ENCODE peak calls at places on chromosomes 7 and 10, in seven cellular contexts. One of them, this sample, is unnamed.

GRCh38 chr7:44664756-44665461 is 58.5 kb downstream of the OGDH start:
- DNase-seq in pancreas: no peak
- DNase-seq in left ventricle myocardium inferior: no peak
- DNase-seq in fibroblast of lung: no peak
- DNase-seq in HCT116: no peak
- DNase-seq in CD8-positive, alpha-beta memory T cell: no peak
- DNase-seq in esophagus muscularis mucosa: no peak
- DNase-seq in this sample: no peak

GRCh38 chr7:129612112-129613015 is 844 bp downstream of the NRF1 start:
- DNase-seq in fibroblast of lung: peak; percentile 43
- DNase-seq in left ventricle myocardium inferior: peak; percentile 44
- DNase-seq in CD8-positive, alpha-beta memory T cell: peak; percentile 28
- DNase-seq in HCT116: no peak
- DNase-seq in esophagus muscularis mucosa: no peak
- DNase-seq in pancreas: peak; percentile 90
- DNase-seq in this sample: peak; percentile 54

GRCh38 chr7:19116121-19117080 is 1.0 kb downstream of the TWIST1 start:
- DNase-seq in esophagus muscularis mucosa: no peak
- DNase-seq in pancreas: peak; percentile 77
- DNase-seq in HCT116: no peak
- DNase-seq in fibroblast of lung: peak; percentile 58
- DNase-seq in left ventricle myocardium inferior: no peak
- DNase-seq in CD8-positive, alpha-beta memory T cell: no peak
- DNase-seq in this sample: no peak

GRCh38 chr10:126133906-126134703 is 237.7 kb downstream of the FANK1 start:
- DNase-seq in CD8-positive, alpha-beta memory T cell: no peak
- DNase-seq in fibroblast of lung: peak; percentile 80
- DNase-seq in esophagus muscularis mucosa: no peak
- DNase-seq in left ventricle myocardium inferior: no peak
- DNase-seq in pancreas: no peak
- DNase-seq in HCT116: no peak
- DNase-seq in this sample: no peak

GRCh38 chr7:1534330-1535099 is 4.0 kb downstream of the MAFK start:
- DNase-seq in left ventricle myocardium inferior: no peak
- DNase-seq in pancreas: peak; percentile 82
- DNase-seq in CD8-positive, alpha-beta memory T cell: no peak
- DNase-seq in fibroblast of lung: no peak
- DNase-seq in esophagus muscularis mucosa: no peak
- DNase-seq in HCT116: no peak
- DNase-seq in this sample: peak; percentile 21

GRCh38 chr7:130441408-130441854 is 615 bp upstream of the CEP41 start:
- DNase-seq in HCT116: no peak
- DNase-seq in CD8-positive, alpha-beta memory T cell: no peak
- DNase-seq in esophagus muscularis mucosa: no peak
- DNase-seq in fibroblast of lung: peak; percentile 39
- DNase-seq in pancreas: no peak
- DNase-seq in left ventricle myocardium inferior: no peak
- DNase-seq in this sample: no peak

GRCh38 chr7:44172803-44173424 is 16.3 kb downstream of the GCK start:
- DNase-seq in esophagus muscularis mucosa: no peak
- DNase-seq in pancreas: no peak
- DNase-seq in CD8-positive, alpha-beta memory T cell: no peak
- DNase-seq in HCT116: no peak
- DNase-seq in fibroblast of lung: peak; percentile 18
- DNase-seq in left ventricle myocardium inferior: no peak
- DNase-seq in this sample: no peak

GRCh38 chr10:103184615-103185014 is 8.5 kb downstream of the NT5C2 start:
- DNase-seq in esophagus muscularis mucosa: no peak
- DNase-seq in pancreas: no peak
- DNase-seq in left ventricle myocardium inferior: no peak
- DNase-seq in fibroblast of lung: peak; percentile 42
- DNase-seq in HCT116: no peak
- DNase-seq in CD8-positive, alpha-beta memory T cell: no peak
- DNase-seq in this sample: no peak

GRCh38 chr10:54496852-54497251 is 304.2 kb downstream of the PCDH15 start:
- DNase-seq in CD8-positive, alpha-beta memory T cell: no peak
- DNase-seq in HCT116: no peak
- DNase-seq in fibroblast of lung: no peak
- DNase-seq in pancreas: no peak
- DNase-seq in left ventricle myocardium inferior: no peak
- DNase-seq in esophagus muscularis mucosa: no peak
- DNase-seq in this sample: no peak

GRCh38 chr7:26664735-26665420 is 199.5 kb downstream of the SKAP2 start:
- DNase-seq in pancreas: no peak
- DNase-seq in CD8-positive, alpha-beta memory T cell: no peak
- DNase-seq in fibroblast of lung: peak; percentile 6
- DNase-seq in esophagus muscularis mucosa: no peak
- DNase-seq in HCT116: no peak
- DNase-seq in left ventricle myocardium inferior: no peak
- DNase-seq in this sample: no peak

GRCh38 chr10:102118867-102119266 is 1.3 kb downstream of the LDB1 start:
- DNase-seq in pancreas: no peak
- DNase-seq in fibroblast of lung: peak; percentile 12
- DNase-seq in HCT116: no peak
- DNase-seq in esophagus muscularis mucosa: no peak
- DNase-seq in left ventricle myocardium inferior: no peak
- DNase-seq in CD8-positive, alpha-beta memory T cell: no peak
- DNase-seq in this sample: no peak

GRCh38 chr7:134712196-134712595 is 65.5 kb downstream of the BPGM start:
- DNase-seq in fibroblast of lung: peak; percentile 84
- DNase-seq in CD8-positive, alpha-beta memory T cell: no peak
- DNase-seq in left ventricle myocardium inferior: no peak
- DNase-seq in pancreas: no peak
- DNase-seq in esophagus muscularis mucosa: no peak
- DNase-seq in HCT116: no peak
- DNase-seq in this sample: no peak

GRCh38 chr10:94626476-94626875 is 57.1 kb upstream of the CYP2C18 start:
- DNase-seq in fibroblast of lung: no peak
- DNase-seq in CD8-positive, alpha-beta memory T cell: no peak
- DNase-seq in HCT116: no peak
- DNase-seq in esophagus muscularis mucosa: no peak
- DNase-seq in pancreas: no peak
- DNase-seq in left ventricle myocardium inferior: no peak
- DNase-seq in this sample: no peak

GRCh38 chr7:2016021-2016631 is 216.6 kb downstream of the MAD1L1 start:
- DNase-seq in CD8-positive, alpha-beta memory T cell: no peak
- DNase-seq in fibroblast of lung: no peak
- DNase-seq in esophagus muscularis mucosa: no peak
- DNase-seq in HCT116: no peak
- DNase-seq in left ventricle myocardium inferior: peak; percentile 7
- DNase-seq in pancreas: peak; percentile 63
- DNase-seq in this sample: peak; percentile 13

GRCh38 chr7:115217373-115217772 is 295.5 kb downstream of the MDFIC start:
- DNase-seq in fibroblast of lung: no peak
- DNase-seq in CD8-positive, alpha-beta memory T cell: no peak
- DNase-seq in HCT116: no peak
- DNase-seq in pancreas: no peak
- DNase-seq in left ventricle myocardium inferior: no peak
- DNase-seq in esophagus muscularis mucosa: no peak
- DNase-seq in this sample: no peak

GRCh38 chr10:29316308-29317026 is 27.6 kb downstream of the LYZL1 start:
- DNase-seq in HCT116: no peak
- DNase-seq in CD8-positive, alpha-beta memory T cell: no peak
- DNase-seq in pancreas: no peak
- DNase-seq in esophagus muscularis mucosa: peak; percentile 37
- DNase-seq in left ventricle myocardium inferior: no peak
- DNase-seq in fibroblast of lung: no peak
- DNase-seq in this sample: no peak

GRCh38 chr10:23432639-23433038 is 6.2 kb upstream of the OTUD1 start:
- DNase-seq in fibroblast of lung: no peak
- DNase-seq in pancreas: no peak
- DNase-seq in HCT116: no peak
- DNase-seq in left ventricle myocardium inferior: no peak
- DNase-seq in esophagus muscularis mucosa: no peak
- DNase-seq in CD8-positive, alpha-beta memory T cell: no peak
- DNase-seq in this sample: no peak

GRCh38 chr7:134546903-134547737 is 1.8 kb upstream of the AKR1B15 start:
- DNase-seq in CD8-positive, alpha-beta memory T cell: peak; percentile 44
- DNase-seq in esophagus muscularis mucosa: no peak
- DNase-seq in fibroblast of lung: no peak
- DNase-seq in HCT116: peak; percentile 56
- DNase-seq in left ventricle myocardium inferior: peak; percentile 66
- DNase-seq in pancreas: peak; percentile 74
- DNase-seq in this sample: peak; percentile 88

GRCh38 chr7:70710651-70711050 is 421.3 kb upstream of the GALNT17 start:
- DNase-seq in pancreas: no peak
- DNase-seq in left ventricle myocardium inferior: no peak
- DNase-seq in CD8-positive, alpha-beta memory T cell: no peak
- DNase-seq in esophagus muscularis mucosa: no peak
- DNase-seq in fibroblast of lung: peak; percentile 39
- DNase-seq in HCT116: no peak
- DNase-seq in this sample: no peak

GRCh38 chr10:122386514-122386913 is 12.0 kb downstream of the PLEKHA1 start:
- DNase-seq in esophagus muscularis mucosa: no peak
- DNase-seq in left ventricle myocardium inferior: no peak
- DNase-seq in pancreas: no peak
- DNase-seq in CD8-positive, alpha-beta memory T cell: no peak
- DNase-seq in HCT116: no peak
- DNase-seq in fibroblast of lung: no peak
- DNase-seq in this sample: no peak

GRCh38 chr10:4351723-4352565 is 474.1 kb upstream of the AKR1E2 start:
- DNase-seq in pancreas: no peak
- DNase-seq in fibroblast of lung: peak; percentile 73
- DNase-seq in HCT116: no peak
- DNase-seq in esophagus muscularis mucosa: no peak
- DNase-seq in CD8-positive, alpha-beta memory T cell: no peak
- DNase-seq in left ventricle myocardium inferior: no peak
- DNase-seq in this sample: no peak

GRCh38 chr7:20508109-20508508 is 107.4 kb upstream of the ABCB5 start:
- DNase-seq in pancreas: no peak
- DNase-seq in left ventricle myocardium inferior: no peak
- DNase-seq in fibroblast of lung: no peak
- DNase-seq in CD8-positive, alpha-beta memory T cell: no peak
- DNase-seq in HCT116: no peak
- DNase-seq in esophagus muscularis mucosa: no peak
- DNase-seq in this sample: no peak

GRCh38 chr10:61605221-61605620 is 57.5 kb upstream of the CABCOCO1 start:
- DNase-seq in pancreas: no peak
- DNase-seq in CD8-positive, alpha-beta memory T cell: no peak
- DNase-seq in fibroblast of lung: no peak
- DNase-seq in esophagus muscularis mucosa: no peak
- DNase-seq in left ventricle myocardium inferior: no peak
- DNase-seq in HCT116: no peak
- DNase-seq in this sample: no peak
- H3K4me3 ChIP-seq in pancreas: no peak overlapping the region
- H3K4me3 ChIP-seq in CD8-positive, alpha-beta memory T cell: no peak overlapping the region
- H3K4me3 ChIP-seq in fibroblast of lung: no peak overlapping the region
- H3K4me3 ChIP-seq in esophagus muscularis mucosa: no peak overlapping the region
- H3K4me3 ChIP-seq in left ventricle myocardium inferior: no peak overlapping the region
- H3K4me3 ChIP-seq in HCT116: no peak overlapping the region
- H3K4me3 ChIP-seq in this sample: no peak overlapping the region

GRCh38 chr7:74464931-74465906 is 11.5 kb downstream of the GTF2IRD1 start:
- DNase-seq in fibroblast of lung: no peak
- DNase-seq in esophagus muscularis mucosa: no peak
- DNase-seq in left ventricle myocardium inferior: no peak
- DNase-seq in CD8-positive, alpha-beta memory T cell: no peak
- DNase-seq in HCT116: no peak
- DNase-seq in pancreas: no peak
- DNase-seq in this sample: no peak
- H3K27ac ChIP-seq in fibroblast of lung: no peak overlapping the region
- H3K27ac ChIP-seq in esophagus muscularis mucosa: peak overlapping the region; percentile 76
- H3K27ac ChIP-seq in left ventricle myocardium inferior: peak overlapping the region; percentile 94
- H3K27ac ChIP-seq in CD8-positive, alpha-beta memory T cell: no peak overlapping the region
- H3K27ac ChIP-seq in HCT116: no peak overlapping the region
- H3K27ac ChIP-seq in pancreas: no peak overlapping the region
- H3K27ac ChIP-seq in this sample: peak overlapping the region; percentile 93

GRCh38 chr7:7216279-7216678 is 33.9 kb downstream of the C1GALT1 start:
- DNase-seq in esophagus muscularis mucosa: no peak
- DNase-seq in HCT116: no peak
- DNase-seq in fibroblast of lung: no peak
- DNase-seq in left ventricle myocardium inferior: no peak
- DNase-seq in CD8-positive, alpha-beta memory T cell: no peak
- DNase-seq in pancreas: no peak
- DNase-seq in this sample: no peak

GRCh38 chr7:7219216-7219615 is 36.9 kb downstream of the C1GALT1 start:
- DNase-seq in left ventricle myocardium inferior: no peak
- DNase-seq in pancreas: no peak
- DNase-seq in esophagus muscularis mucosa: no peak
- DNase-seq in fibroblast of lung: no peak
- DNase-seq in HCT116: no peak
- DNase-seq in CD8-positive, alpha-beta memory T cell: no peak
- DNase-seq in this sample: no peak

GRCh38 chr7:7210475-7211237 is 28.3 kb downstream of the C1GALT1 start:
- DNase-seq in HCT116: no peak
- DNase-seq in CD8-positive, alpha-beta memory T cell: no peak
- DNase-seq in esophagus muscularis mucosa: no peak
- DNase-seq in left ventricle myocardium inferior: no peak
- DNase-seq in pancreas: no peak
- DNase-seq in fibroblast of lung: no peak
- DNase-seq in this sample: no peak

GRCh38 chr7:7212612-7213011 is 30.3 kb downstream of the C1GALT1 start:
- DNase-seq in pancreas: no peak
- DNase-seq in fibroblast of lung: peak; percentile 40
- DNase-seq in CD8-positive, alpha-beta memory T cell: no peak
- DNase-seq in left ventricle myocardium inferior: no peak
- DNase-seq in HCT116: no peak
- DNase-seq in esophagus muscularis mucosa: no peak
- DNase-seq in this sample: no peak

DNA sequence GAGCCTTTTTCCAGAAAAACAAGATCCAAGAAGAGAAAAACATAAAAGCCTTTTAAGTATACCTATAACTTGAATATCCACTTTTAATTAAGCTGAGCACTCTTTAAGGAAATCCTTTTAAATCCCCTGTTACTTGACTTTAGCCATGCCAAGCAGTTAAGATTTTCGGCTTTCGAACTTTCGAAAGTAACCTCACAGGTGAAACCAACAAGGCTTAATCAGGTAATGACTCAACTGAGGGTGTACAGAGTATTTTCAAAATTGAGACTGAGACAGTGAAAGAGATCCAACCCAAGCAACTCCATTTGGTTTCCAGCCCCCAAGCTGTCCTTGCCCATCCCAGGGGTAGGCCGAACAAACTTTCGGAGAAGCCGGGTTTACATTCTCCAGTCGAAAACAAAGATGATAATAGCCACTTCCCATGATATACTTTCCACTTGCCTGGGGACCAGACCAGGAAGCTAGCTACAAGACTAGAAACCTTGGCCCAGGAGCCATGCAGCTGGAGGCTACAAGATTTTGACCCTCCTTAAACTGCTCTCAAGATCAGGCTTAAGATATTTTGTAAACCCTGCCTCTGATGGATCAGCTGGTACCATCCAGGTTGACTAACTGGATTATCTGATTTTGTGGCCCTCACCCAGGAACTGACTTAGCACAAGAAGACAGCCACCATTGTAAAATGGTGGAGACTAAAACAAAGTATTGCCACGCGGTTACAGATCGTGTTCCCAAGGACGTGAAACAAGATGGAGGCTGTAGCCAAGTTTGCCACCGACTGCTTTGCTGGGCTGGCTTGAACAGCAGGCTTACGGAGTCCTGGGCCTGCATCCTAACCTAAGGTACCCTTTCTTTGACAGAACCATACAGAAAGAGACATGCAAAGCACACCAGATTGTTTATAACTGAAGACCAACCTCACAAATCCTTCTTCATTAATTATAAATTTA is 32.3 kb downstream of the C1GALT1 start:
- DNase-seq in esophagus muscularis mucosa: no peak
- DNase-seq in left ventricle myocardium inferior: no peak
- DNase-seq in pancreas: no peak
- DNase-seq in HCT116: no peak
- DNase-seq in fibroblast of lung: no peak
- DNase-seq in CD8-positive, alpha-beta memory T cell: no peak
- DNase-seq in this sample: no peak
- H3K4me3 ChIP-seq in esophagus muscularis mucosa: no peak overlapping the region
- H3K4me3 ChIP-seq in left ventricle myocardium inferior: no peak overlapping the region
- H3K4me3 ChIP-seq in pancreas: no peak overlapping the region
- H3K4me3 ChIP-seq in HCT116: no peak overlapping the region
- H3K4me3 ChIP-seq in fibroblast of lung: no peak overlapping the region
- H3K4me3 ChIP-seq in CD8-positive, alpha-beta memory T cell: no peak overlapping the region
- H3K4me3 ChIP-seq in this sample: no peak overlapping the region

GRCh38 chr10:21496285-21497176 is 29.0 kb downstream of the SKIDA1 start:
- DNase-seq in HCT116: no peak
- DNase-seq in fibroblast of lung: peak; percentile 38
- DNase-seq in CD8-positive, alpha-beta memory T cell: peak; percentile 22
- DNase-seq in esophagus muscularis mucosa: no peak
- DNase-seq in pancreas: peak; percentile 87
- DNase-seq in left ventricle myocardium inferior: peak; percentile 46
- DNase-seq in this sample: peak; percentile 48
- H3K27ac ChIP-seq in HCT116: peak overlapping the region; percentile 83
- H3K27ac ChIP-seq in fibroblast of lung: peak overlapping the region; percentile 39
- H3K27ac ChIP-seq in CD8-positive, alpha-beta memory T cell: no peak overlapping the region
- H3K27ac ChIP-seq in esophagus muscularis mucosa: peak overlapping the region; percentile 70
- H3K27ac ChIP-seq in pancreas: peak overlapping the region; percentile 28
- H3K27ac ChIP-seq in left ventricle myocardium inferior: peak overlapping the region; percentile 85
- H3K27ac ChIP-seq in this sample: peak overlapping the region; percentile 30

This sample was measured in psoas muscle.